ENCODE peak calls at places on chromosome 21, in seven cellular contexts. V, U, K, T, G, A and Y are unnamed samples.
A peak's percentile ranks its signal among the peaks of the same experiment; 100 is the strongest.

GRCh38 chr21:35465750-35466149 is 416.6 kb upstream of the RUNX1 start:
- DNase-seq in V (no peak), U (no peak), G (no peak), K (no peak), T (no peak), A (no peak), Y (no peak)

GRCh38 chr21:38839683-38840286 is 34.1 kb downstream of the ETS2 start:
- DNase-seq in G (no peak), T (peak; percentile 94), A (peak; percentile 53), U (no peak), V (no peak), K (no peak), Y (peak; percentile 5)

GRCh38 chr21:28160378-28160777 is 832.3 kb downstream of the LTN1 start:
- DNase-seq in G (peak; percentile 38), T (no peak), K (peak; percentile 37), U (peak; percentile 25), V (no peak), A (no peak), Y (no peak)

GRCh38 chr21:35045539-35046222 is 3.4 kb downstream of the RUNX1 start:
- DNase-seq in U (no peak), K (no peak), T (no peak), A (no peak), G (no peak), V (no peak), Y (no peak)

GRCh38 chr21:30126575-30126974 is 40.0 kb downstream of the CLDN17 start:
- DNase-seq in G (no peak), K (no peak), V (no peak), T (no peak), U (no peak), A (no peak), Y (no peak)

GRCh38 chr21:29470397-29470796 is 171.7 kb downstream of the BACH1 start:
- DNase-seq in U (no peak), A (no peak), G (no peak), V (no peak), K (no peak), T (peak; percentile 15), Y (no peak)

GRCh38 chr21:31151682-31152081 is 113.4 kb upstream of the KRTAP19-8 start:
- DNase-seq in V (no peak), T (no peak), G (no peak), A (no peak), K (no peak), U (no peak), Y (no peak)

GRCh38 chr21:26909972-26910371 is 56.9 kb downstream of the ADAMTS5 start:
- DNase-seq in G (no peak), K (no peak), V (no peak), U (peak; percentile 21), A (no peak), T (no peak), Y (no peak)

GRCh38 chr21:43317959-43318358 is 109.0 kb downstream of the SIK1 start:
- DNase-seq in T (no peak), K (no peak), G (no peak), V (no peak), A (no peak), U (no peak), Y (no peak)

GRCh38 chr21:38438476-38438893 is 59.8 kb downstream of the ERG start:
- DNase-seq in T (peak; percentile 71), A (peak; percentile 19), K (peak; percentile 65), U (no peak), G (no peak), V (peak; percentile 52), Y (peak; percentile 28)

GRCh38 chr21:41090981-41091380 is 77.0 kb upstream of the BACE2 start:
- DNase-seq in U (peak; percentile 39), A (no peak), V (no peak), T (no peak), G (no peak), K (no peak), Y (no peak)

GRCh38 chr21:34684174-34684876 is 15.5 kb downstream of the CLIC6 start:
- DNase-seq in A (no peak), U (no peak), G (no peak), T (no peak), V (no peak), K (no peak), Y (no peak)

GRCh38 chr21:15436031-15436430 is 293.8 kb upstream of the USP25 start:
- DNase-seq in G (no peak), A (no peak), T (no peak), V (no peak), K (no peak), U (no peak), Y (no peak)

GRCh38 chr21:38115870-38116269 is 140.9 kb upstream of the KCNJ15 start:
- DNase-seq in K (no peak), T (no peak), U (no peak), A (no peak), V (no peak), G (no peak), Y (no peak)

GRCh38 chr21:40681164-40681859 is 165.6 kb downstream of the DSCAM start:
- DNase-seq in G (no peak), A (no peak), V (no peak), U (no peak), T (no peak), K (no peak), Y (no peak)

GRCh38 chr21:19197950-19198349 is 794.4 kb upstream of the TMPRSS15 start:
- DNase-seq in G (no peak), V (no peak), K (no peak), U (no peak), T (no peak), A (no peak), Y (no peak)

GRCh38 chr21:38476385-38476784 is 21.9 kb downstream of the ERG start:
- DNase-seq in V (no peak), A (no peak), G (no peak), K (no peak), U (no peak), T (no peak), Y (peak; percentile 79)

GRCh38 chr21:16821588-16821987 is 691.3 kb upstream of the CXADR start:
- DNase-seq in G (no peak), A (no peak), V (no peak), K (no peak), T (no peak), U (no peak), Y (no peak)

GRCh38 chr21:28375708-28376385 is 616.8 kb downstream of the LTN1 start:
- DNase-seq in K (no peak), T (peak; percentile 77), V (no peak), A (no peak), U (no peak), G (no peak), Y (no peak)

GRCh38 chr21:44819283-44820243 is 1.7 kb upstream of the SUMO3 start:
- DNase-seq in U (no peak), A (no peak), K (no peak), G (no peak), T (no peak), V (no peak), Y (no peak)
- TF ChIP-seq POLR2A in U (no peak), A (no peak), K (no peak), G (no peak), T (no peak), V (no peak), Y (no peak)

GRCh38 chr21:32367158-32367557 is 25.7 kb downstream of the URB1 start:
- DNase-seq in U (no peak), T (no peak), V (no peak), G (no peak), A (no peak), K (no peak), Y (no peak)

GRCh38 chr21:32368386-32368785 is 24.4 kb downstream of the URB1 start:
- DNase-seq in U (no peak), V (no peak), G (no peak), K (no peak), T (peak; percentile 66), A (no peak), Y (no peak)

GRCh38 chr21:32372755-32373154 is 20.1 kb downstream of the URB1 start:
- DNase-seq in G (no peak), T (peak; percentile 23), A (no peak), K (no peak), U (no peak), V (no peak), Y (no peak)

GRCh38 chr21:32370971-32371766 is 21.6 kb downstream of the URB1 start:
- DNase-seq in A (no peak), K (no peak), T (peak; percentile 49), U (no peak), V (no peak), G (no peak), Y (no peak)

GRCh38 chr21:32371913-32372314 is 20.9 kb downstream of the URB1 start:
- DNase-seq in K (peak; percentile 69), A (peak; percentile 56), G (no peak), V (peak; percentile 74), T (peak; percentile 83), U (no peak), Y (no peak)
- TF ChIP-seq POLR2A in K (no peak), A (no peak), G (no peak), V (peak; percentile 47), T (no peak), U (no peak), Y (no peak)

GRCh38 chr21:44370027-44370735 is 16.8 kb downstream of the TRPM2 start:
- DNase-seq in G (no peak), T (peak; percentile 7), V (peak; percentile 96), U (peak; percentile 30), K (peak; percentile 66), A (peak; percentile 24), Y (no peak)

GRCh38 chr21:44372616-44373015 is 19.2 kb downstream of the TRPM2 start:
- DNase-seq in K (no peak), V (no peak), U (no peak), A (no peak), T (no peak), G (no peak), Y (no peak)

GRCh38 chr21:44368711-44369446 is 15.5 kb downstream of the TRPM2 start:
- DNase-seq in G (no peak), A (no peak), U (no peak), V (peak; percentile 30), K (no peak), T (no peak), Y (no peak)

GRCh38 chr21:44371596-44371995 is 18.2 kb downstream of the TRPM2 start:
- DNase-seq in A (no peak), G (no peak), U (no peak), K (no peak), V (no peak), T (no peak), Y (no peak)

DNA sequence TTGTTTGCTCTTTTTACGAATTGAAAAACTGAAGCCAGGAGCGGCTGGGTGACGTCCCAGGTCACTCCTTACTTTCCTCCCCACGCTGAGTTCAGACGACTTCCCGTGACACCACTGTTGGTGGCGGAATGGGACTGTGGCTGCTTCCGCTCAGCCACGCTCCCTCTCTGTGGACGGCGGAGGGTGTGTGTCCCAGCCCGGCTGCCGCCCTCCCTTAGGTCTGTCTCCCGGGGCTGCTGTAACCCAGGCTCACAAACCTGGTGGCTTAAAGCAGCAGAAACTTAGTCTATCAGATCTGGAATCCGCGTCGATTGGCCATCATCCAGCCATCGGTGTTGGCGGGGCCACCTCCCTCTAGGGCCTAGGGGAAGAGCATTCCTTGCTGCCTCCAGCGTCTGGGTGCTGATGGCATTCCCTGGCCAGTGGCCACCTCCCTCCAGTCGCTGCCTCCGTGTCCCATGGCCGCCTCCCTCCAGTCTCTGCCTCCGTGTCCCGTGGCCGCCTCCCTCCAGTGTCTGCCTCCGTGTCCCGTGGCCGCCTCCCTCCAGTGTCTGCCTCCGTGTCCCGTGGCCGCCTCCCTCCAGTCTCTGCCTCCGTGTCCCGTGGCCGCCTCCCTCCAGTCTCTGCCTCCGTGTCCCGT is 17.5 kb downstream of the TRPM2 start:
- DNase-seq in T (no peak), V (no peak), A (no peak), U (no peak), G (no peak), K (no peak), Y (no peak)
- TF ChIP-seq POLR2A in T (no peak), V (no peak), A (no peak), U (no peak), G (no peak), K (no peak), Y (no peak)

GRCh38 chr21:44897326-44898010 is 23.2 kb downstream of the ITGB2 start:
- DNase-seq in G (no peak), T (no peak), U (no peak), A (no peak), V (no peak), K (no peak), Y (peak; percentile 22)
- TF ChIP-seq POLR2A in G (no peak), T (no peak), U (no peak), A (no peak), V (no peak), K (no peak), Y (no peak)